ENCODE peak calls at places on chromosomes 5 and 9, in six cellular contexts. One of them, this sample, is unnamed.

GRCh38 chr5:9624196-9624947 is 5.8 kb downstream of the TAS2R1 start:
- DNase-seq in GM12865: no peak
- DNase-seq in progenitor cell of endocrine pancreas: no peak
- DNase-seq in heart left ventricle: no peak
- DNase-seq in HFF-Myc: no peak
- DNase-seq in Calu3: no peak
- DNase-seq in this sample: peak; percentile 11

GRCh38 chr5:65391591-65391990 is 90.1 kb downstream of the ADAMTS6 start:
- DNase-seq in GM12865: no peak
- DNase-seq in progenitor cell of endocrine pancreas: no peak
- DNase-seq in heart left ventricle: no peak
- DNase-seq in HFF-Myc: no peak
- DNase-seq in Calu3: no peak
- DNase-seq in this sample: no peak

GRCh38 chr5:56693220-56693579 is 122.1 kb upstream of the MAP3K1 start:
- DNase-seq in GM12865: no peak
- DNase-seq in progenitor cell of endocrine pancreas: no peak
- DNase-seq in heart left ventricle: no peak
- DNase-seq in HFF-Myc: no peak
- DNase-seq in Calu3: no peak
- DNase-seq in this sample: no peak

GRCh38 chr5:97554992-97555981 is 372.2 kb upstream of the RIOK2 start:
- DNase-seq in GM12865: no peak
- DNase-seq in progenitor cell of endocrine pancreas: no peak
- DNase-seq in heart left ventricle: no peak
- DNase-seq in HFF-Myc: no peak
- DNase-seq in Calu3: no peak
- DNase-seq in this sample: peak; percentile 54

GRCh38 chr9:71612889-71613288 is 155.4 kb downstream of the CEMIP2 start:
- DNase-seq in GM12865: no peak
- DNase-seq in progenitor cell of endocrine pancreas: no peak
- DNase-seq in heart left ventricle: no peak
- DNase-seq in HFF-Myc: no peak
- DNase-seq in Calu3: no peak
- DNase-seq in this sample: no peak

GRCh38 chr9:13885258-13885657 is 428.7 kb downstream of the NFIB start:
- DNase-seq in GM12865: no peak
- DNase-seq in progenitor cell of endocrine pancreas: no peak
- DNase-seq in heart left ventricle: no peak
- DNase-seq in HFF-Myc: no peak
- DNase-seq in Calu3: no peak
- DNase-seq in this sample: no peak

GRCh38 chr5:149999359-149999758 is 1.1 kb downstream of the TIGD6 start:
- DNase-seq in GM12865: peak; percentile 38
- DNase-seq in progenitor cell of endocrine pancreas: no peak
- DNase-seq in heart left ventricle: no peak
- DNase-seq in HFF-Myc: no peak
- DNase-seq in Calu3: no peak
- DNase-seq in this sample: no peak

GRCh38 chr5:143002459-143003327 is 232.5 kb downstream of the ARHGAP26 start:
- DNase-seq in GM12865: peak; percentile 96
- DNase-seq in progenitor cell of endocrine pancreas: no peak
- DNase-seq in heart left ventricle: no peak
- DNase-seq in HFF-Myc: no peak
- DNase-seq in Calu3: peak; percentile 7
- DNase-seq in this sample: peak; percentile 64

GRCh38 chr5:88884435-88884877 is 1.5 kb upstream of the MEF2C start:
- DNase-seq in GM12865: peak; percentile 52
- DNase-seq in progenitor cell of endocrine pancreas: no peak
- DNase-seq in heart left ventricle: no peak
- DNase-seq in HFF-Myc: no peak
- DNase-seq in Calu3: no peak
- DNase-seq in this sample: no peak

GRCh38 chr9:73782166-73782565 is 630.5 kb downstream of the ANXA1 start:
- DNase-seq in GM12865: no peak
- DNase-seq in progenitor cell of endocrine pancreas: no peak
- DNase-seq in heart left ventricle: no peak
- DNase-seq in HFF-Myc: no peak
- DNase-seq in Calu3: no peak
- DNase-seq in this sample: no peak

GRCh38 chr9:4762108-4762888 is 21.3 kb upstream of the AK3 start:
- DNase-seq in GM12865: peak; percentile 91
- DNase-seq in progenitor cell of endocrine pancreas: peak; percentile 62
- DNase-seq in heart left ventricle: no peak
- DNase-seq in HFF-Myc: no peak
- DNase-seq in Calu3: peak; percentile 71
- DNase-seq in this sample: peak; percentile 48

GRCh38 chr9:81671880-81672280 is 17.5 kb downstream of the TLE1 start:
- DNase-seq in GM12865: no peak
- DNase-seq in progenitor cell of endocrine pancreas: no peak
- DNase-seq in heart left ventricle: peak; percentile 83
- DNase-seq in HFF-Myc: no peak
- DNase-seq in Calu3: no peak
- DNase-seq in this sample: no peak

GRCh38 chr5:179285236-179285635 is 60.0 kb downstream of the ADAMTS2 start:
- DNase-seq in GM12865: no peak
- DNase-seq in progenitor cell of endocrine pancreas: no peak
- DNase-seq in heart left ventricle: peak; percentile 88
- DNase-seq in HFF-Myc: no peak
- DNase-seq in Calu3: no peak
- DNase-seq in this sample: no peak

GRCh38 chr9:135641745-135642144 is 2.4 kb upstream of the GLT6D1 start:
- DNase-seq in GM12865: no peak
- DNase-seq in progenitor cell of endocrine pancreas: no peak
- DNase-seq in heart left ventricle: no peak
- DNase-seq in HFF-Myc: peak; percentile 7
- DNase-seq in Calu3: no peak
- DNase-seq in this sample: no peak

GRCh38 chr5:170162631-170163321 is 57.1 kb downstream of the FOXI1 start:
- DNase-seq in GM12865: no peak
- DNase-seq in progenitor cell of endocrine pancreas: no peak
- DNase-seq in heart left ventricle: no peak
- DNase-seq in HFF-Myc: no peak
- DNase-seq in Calu3: no peak
- DNase-seq in this sample: no peak

GRCh38 chr9:79568337-79569084 is 3.3 kb upstream of the TLE4 start:
- DNase-seq in GM12865: peak; percentile 64
- DNase-seq in progenitor cell of endocrine pancreas: no peak
- DNase-seq in heart left ventricle: no peak
- DNase-seq in HFF-Myc: no peak
- DNase-seq in Calu3: no peak
- DNase-seq in this sample: no peak

GRCh38 chr9:134643306-134643705 is 1.7 kb downstream of the COL5A1 start:
- DNase-seq in GM12865: no peak
- DNase-seq in progenitor cell of endocrine pancreas: no peak
- DNase-seq in heart left ventricle: no peak
- DNase-seq in HFF-Myc: no peak
- DNase-seq in Calu3: no peak
- DNase-seq in this sample: peak; percentile 59

GRCh38 chr5:1468629-1469527 is 23.6 kb upstream of the SLC6A3 start:
- DNase-seq in GM12865: no peak
- DNase-seq in progenitor cell of endocrine pancreas: no peak
- DNase-seq in heart left ventricle: no peak
- DNase-seq in HFF-Myc: no peak
- DNase-seq in Calu3: no peak
- DNase-seq in this sample: no peak

GRCh38 chr9:136576269-136576626 is 30.4 kb upstream of the NOTCH1 start:
- DNase-seq in GM12865: peak; percentile 74
- DNase-seq in progenitor cell of endocrine pancreas: no peak
- DNase-seq in heart left ventricle: peak; percentile 68
- DNase-seq in HFF-Myc: no peak
- DNase-seq in Calu3: peak; percentile 53
- DNase-seq in this sample: no peak

GRCh38 chr5:137146402-137146889 is 352.7 kb downstream of the SPOCK1 start:
- DNase-seq in GM12865: no peak
- DNase-seq in progenitor cell of endocrine pancreas: no peak
- DNase-seq in heart left ventricle: no peak
- DNase-seq in HFF-Myc: peak; percentile 83
- DNase-seq in Calu3: peak; percentile 69
- DNase-seq in this sample: peak; percentile 99

GRCh38 chr5:36073595-36074216 is 7.0 kb upstream of the UGT3A2 start:
- DNase-seq in GM12865: peak; percentile 67
- DNase-seq in progenitor cell of endocrine pancreas: no peak
- DNase-seq in heart left ventricle: no peak
- DNase-seq in HFF-Myc: no peak
- DNase-seq in Calu3: no peak
- DNase-seq in this sample: no peak

GRCh38 chr5:59390074-59390659 is 503.4 kb downstream of the PDE4D start:
- DNase-seq in GM12865: peak; percentile 28
- DNase-seq in progenitor cell of endocrine pancreas: no peak
- DNase-seq in heart left ventricle: no peak
- DNase-seq in HFF-Myc: peak; percentile 19
- DNase-seq in Calu3: peak; percentile 20
- DNase-seq in this sample: peak; percentile 21

GRCh38 chr5:8329773-8330172 is 460.8 kb downstream of the MTRR start:
- DNase-seq in GM12865: no peak
- DNase-seq in progenitor cell of endocrine pancreas: no peak
- DNase-seq in heart left ventricle: no peak
- DNase-seq in HFF-Myc: no peak
- DNase-seq in Calu3: no peak
- DNase-seq in this sample: peak; percentile 75

GRCh38 chr9:136470792-136471469 is 11.9 kb downstream of the SEC16A start:
- DNase-seq in GM12865: no peak
- DNase-seq in progenitor cell of endocrine pancreas: no peak
- DNase-seq in heart left ventricle: no peak
- DNase-seq in HFF-Myc: no peak
- DNase-seq in Calu3: no peak
- DNase-seq in this sample: no peak

GRCh38 chr9:27247756-27248155 is 49.2 kb downstream of the EQTN start:
- DNase-seq in GM12865: peak; percentile 41
- DNase-seq in progenitor cell of endocrine pancreas: peak; percentile 21
- DNase-seq in heart left ventricle: no peak
- DNase-seq in HFF-Myc: no peak
- DNase-seq in Calu3: peak; percentile 63
- DNase-seq in this sample: peak; percentile 39

GRCh38 chr9:119289740-119290139 is 79.5 kb downstream of the BRINP1 start:
- DNase-seq in GM12865: peak; percentile 73
- DNase-seq in progenitor cell of endocrine pancreas: peak; percentile 39
- DNase-seq in heart left ventricle: no peak
- DNase-seq in HFF-Myc: no peak
- DNase-seq in Calu3: no peak
- DNase-seq in this sample: peak; percentile 10

GRCh38 chr9:99948896-99949295 is 42.4 kb downstream of the STX17 start:
- DNase-seq in GM12865: no peak
- DNase-seq in progenitor cell of endocrine pancreas: no peak
- DNase-seq in heart left ventricle: no peak
- DNase-seq in HFF-Myc: no peak
- DNase-seq in Calu3: peak; percentile 0
- DNase-seq in this sample: no peak

GRCh38 chr5:39148983-39149534 is 70.3 kb downstream of the FYB1 start:
- DNase-seq in GM12865: peak; percentile 5
- DNase-seq in progenitor cell of endocrine pancreas: no peak
- DNase-seq in heart left ventricle: no peak
- DNase-seq in HFF-Myc: no peak
- DNase-seq in Calu3: no peak
- DNase-seq in this sample: peak; percentile 19
- TF ChIP-seq CTCF in GM12865: no peak
- TF ChIP-seq CTCF in progenitor cell of endocrine pancreas: peak; percentile 51
- TF ChIP-seq CTCF in heart left ventricle: peak; percentile 21
- TF ChIP-seq CTCF in HFF-Myc: peak; percentile 9
- TF ChIP-seq CTCF in Calu3: no peak
- TF ChIP-seq CTCF in this sample: peak; percentile 87

GRCh38 chr5:94890907-94891306 is 272.4 kb downstream of the SLF1 start:
- DNase-seq in GM12865: no peak
- DNase-seq in progenitor cell of endocrine pancreas: no peak
- DNase-seq in heart left ventricle: no peak
- DNase-seq in HFF-Myc: no peak
- DNase-seq in Calu3: no peak
- DNase-seq in this sample: no peak

GRCh38 chr5:94888674-94889073 is 270.2 kb downstream of the SLF1 start:
- DNase-seq in GM12865: no peak
- DNase-seq in progenitor cell of endocrine pancreas: no peak
- DNase-seq in heart left ventricle: no peak
- DNase-seq in HFF-Myc: no peak
- DNase-seq in Calu3: no peak
- DNase-seq in this sample: no peak

GRCh38 chr5:94891565-94892362 is 273.3 kb downstream of the SLF1 start:
- DNase-seq in GM12865: no peak
- DNase-seq in progenitor cell of endocrine pancreas: no peak
- DNase-seq in heart left ventricle: no peak
- DNase-seq in HFF-Myc: no peak
- DNase-seq in Calu3: no peak
- DNase-seq in this sample: no peak

GRCh38 chr5:94893404-94894145 is 275.1 kb downstream of the SLF1 start:
- DNase-seq in GM12865: peak; percentile 10
- DNase-seq in progenitor cell of endocrine pancreas: no peak
- DNase-seq in heart left ventricle: no peak
- DNase-seq in HFF-Myc: no peak
- DNase-seq in Calu3: no peak
- DNase-seq in this sample: peak; percentile 13
- TF ChIP-seq CTCF in GM12865: peak; percentile 8
- TF ChIP-seq CTCF in progenitor cell of endocrine pancreas: peak; percentile 69
- TF ChIP-seq CTCF in heart left ventricle: no peak
- TF ChIP-seq CTCF in HFF-Myc: peak; percentile 5
- TF ChIP-seq CTCF in Calu3: no peak
- TF ChIP-seq CTCF in this sample: peak; percentile 68

DNA sequence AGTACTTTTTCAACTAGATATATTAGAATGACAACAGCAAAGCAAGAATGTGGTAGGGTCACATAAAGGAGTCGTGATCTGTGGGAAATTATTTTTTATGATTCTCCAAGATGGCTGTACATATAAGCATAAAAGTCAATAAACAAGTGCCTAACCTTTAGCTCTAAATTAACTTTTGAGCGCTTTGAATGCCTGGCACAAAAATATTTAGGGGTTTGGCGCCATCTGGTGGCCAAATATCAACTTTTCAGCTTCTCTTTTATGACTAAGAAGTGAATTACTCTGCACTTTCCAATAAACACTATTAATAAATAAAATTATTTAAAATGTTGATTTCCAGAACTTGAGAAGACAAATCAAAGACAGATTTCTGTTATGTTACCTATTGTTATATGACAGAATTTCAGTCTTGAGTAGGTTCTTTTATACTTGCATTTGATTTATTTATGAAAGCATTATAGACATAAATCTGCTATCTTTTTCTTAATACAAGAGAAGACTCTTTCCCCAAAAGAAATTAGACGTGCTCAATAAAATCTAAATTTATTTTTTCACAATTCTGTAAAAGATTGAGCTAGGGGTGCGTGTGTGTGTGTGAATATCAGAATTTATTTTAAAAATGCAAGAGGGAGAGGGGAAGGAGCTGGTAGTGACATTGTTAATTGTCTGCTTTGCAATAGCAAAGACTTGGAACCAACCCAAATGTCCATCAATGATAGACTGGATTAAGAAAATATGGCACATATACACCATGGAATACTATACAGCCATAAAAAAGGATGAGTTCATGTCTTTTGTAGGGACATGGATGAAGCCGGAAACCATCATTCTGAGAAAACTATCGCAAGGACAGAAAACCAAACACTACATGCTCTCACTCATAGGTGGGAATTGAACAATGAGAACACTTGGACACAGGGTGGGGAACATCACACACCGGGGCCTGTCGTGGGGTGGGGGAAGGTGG is 36.7 kb upstream of the ARRDC3 start:
- DNase-seq in GM12865: peak; percentile 78
- DNase-seq in progenitor cell of endocrine pancreas: peak; percentile 30
- DNase-seq in heart left ventricle: no peak
- DNase-seq in HFF-Myc: peak; percentile 38
- DNase-seq in Calu3: peak; percentile 77
- DNase-seq in this sample: peak; percentile 48
- TF ChIP-seq CTCF in GM12865: peak; percentile 40
- TF ChIP-seq CTCF in progenitor cell of endocrine pancreas: peak; percentile 91
- TF ChIP-seq CTCF in heart left ventricle: peak; percentile 84
- TF ChIP-seq CTCF in HFF-Myc: peak; percentile 47
- TF ChIP-seq CTCF in Calu3: peak; percentile 79
- TF ChIP-seq CTCF in this sample: peak; percentile 98

GRCh38 chr5:99169309-99169708 is 240.5 kb upstream of the CHD1 start:
- DNase-seq in GM12865: no peak
- DNase-seq in progenitor cell of endocrine pancreas: no peak
- DNase-seq in heart left ventricle: no peak
- DNase-seq in HFF-Myc: no peak
- DNase-seq in Calu3: no peak
- DNase-seq in this sample: no peak
- TF ChIP-seq CTCF in GM12865: no peak
- TF ChIP-seq CTCF in progenitor cell of endocrine pancreas: peak; percentile 57
- TF ChIP-seq CTCF in heart left ventricle: peak; percentile 13
- TF ChIP-seq CTCF in HFF-Myc: no peak
- TF ChIP-seq CTCF in Calu3: peak; percentile 16
- TF ChIP-seq CTCF in this sample: peak; percentile 26

This sample was measured in HFFc6.